ENCODE peak calls at places on chromosomes 16 and 17, in five cellular contexts. V is stimulated activated CD8-positive, alpha-beta memory T cell treated with anti-CD3 and anti-CD28 coated beads, Interleukin-7, amount 100 ng/mL, for 1 hour; X is GM13977; L is foreskin fibroblast; F is Caco-2. U is an unnamed sample.

GRCh38 chr16:5065813-5066212 is at the start of gene C16orf89:
- DNase-seq in V (no peak), X (no peak), L (no peak), F (no peak), U (no peak)

GRCh38 chr17:50186661-50187402 is 14.6 kb downstream of the COL1A1 start:
- DNase-seq in V (no peak), X (no peak), L (peak), F (no peak), U (no peak)

GRCh38 chr17:77889135-77889505 is 69.4 kb upstream of the TNRC6C start:
- DNase-seq in V (no peak), X (no peak), L (no peak), F (peak), U (no peak)

GRCh38 chr17:41975099-41976083 is 8.8 kb downstream of the CNP start:
- DNase-seq in V (no peak), X (no peak), L (peak), F (no peak), U (no peak)

GRCh38 chr16:68417711-68418301 is 30.5 kb downstream of the SMPD3 start:
- DNase-seq in V (peak), X (peak), L (no peak), F (peak), U (peak)

GRCh38 chr17:75738218-75738802 is 17.1 kb downstream of the ITGB4 start:
- DNase-seq in V (no peak), X (no peak), L (peak), F (no peak), U (no peak)

GRCh38 chr17:48997827-48998556 is 807 bp downstream of the IGF2BP1 start:
- DNase-seq in V (no peak), X (no peak), L (peak), F (peak), U (peak)

GRCh38 chr16:88956546-88957455 is 20.2 kb downstream of the CBFA2T3 start:
- DNase-seq in V (no peak), X (no peak), L (no peak), F (no peak), U (no peak)

GRCh38 chr16:55146939-55147338 is 177.1 kb upstream of the IRX6 start:
- DNase-seq in V (no peak), X (no peak), L (no peak), F (no peak), U (no peak)

GRCh38 chr17:48333034-48333491 is 97.0 kb downstream of the SKAP1 start:
- DNase-seq in V (no peak), X (peak), L (peak), F (no peak), U (no peak)